ENCODE peak calls at places on chromosomes 5 and 9, in four cellular contexts. One of them, this sample, is unnamed.

GRCh38 chr9:33446507-33447403 is 638 bp downstream of the AQP3 start:
- DNase-seq in ovary: peak
- DNase-seq in neural progenitor cell: peak
- DNase-seq in heart right ventricle: peak
- DNase-seq in this sample: no peak

GRCh38 chr5:13553896-13554295 is 390.6 kb downstream of the DNAH5 start:
- DNase-seq in ovary: no peak
- DNase-seq in neural progenitor cell: peak
- DNase-seq in heart right ventricle: no peak
- DNase-seq in this sample: no peak

GRCh38 chr9:31210982-31211570 is 1173.4 kb upstream of the ACO1 start:
- DNase-seq in ovary: no peak
- DNase-seq in neural progenitor cell: peak
- DNase-seq in heart right ventricle: no peak
- DNase-seq in this sample: no peak

GRCh38 chr5:138466900-138467710 is 1.8 kb downstream of the EGR1 start:
- DNase-seq in ovary: peak
- DNase-seq in neural progenitor cell: no peak
- DNase-seq in heart right ventricle: no peak
- DNase-seq in this sample: peak

GRCh38 chr5:68287631-68287975 is 72.0 kb downstream of the PIK3R1 start:
- DNase-seq in ovary: no peak
- DNase-seq in neural progenitor cell: no peak
- DNase-seq in heart right ventricle: no peak
- DNase-seq in this sample: no peak

GRCh38 chr9:88501086-88501485 is 33.9 kb upstream of the NXNL2 start:
- DNase-seq in ovary: no peak
- DNase-seq in neural progenitor cell: no peak
- DNase-seq in heart right ventricle: no peak
- DNase-seq in this sample: peak

GRCh38 chr9:110220809-110221208 is 12.8 kb upstream of the C9orf152 start:
- DNase-seq in ovary: no peak
- DNase-seq in neural progenitor cell: no peak
- DNase-seq in heart right ventricle: no peak
- DNase-seq in this sample: no peak

GRCh38 chr5:54049963-54050362 is 260.4 kb downstream of the ARL15 start:
- DNase-seq in ovary: no peak
- DNase-seq in neural progenitor cell: no peak
- DNase-seq in heart right ventricle: no peak
- DNase-seq in this sample: no peak

GRCh38 chr5:133944263-133945230 is 23.9 kb downstream of the C5orf15 start:
- DNase-seq in ovary: no peak
- DNase-seq in neural progenitor cell: peak
- DNase-seq in heart right ventricle: peak
- DNase-seq in this sample: peak

GRCh38 chr5:109041319-109041718 is 293.6 kb downstream of the FER start:
- DNase-seq in ovary: no peak
- DNase-seq in neural progenitor cell: no peak
- DNase-seq in heart right ventricle: no peak
- DNase-seq in this sample: no peak

GRCh38 chr5:16417392-16418074 is 48.1 kb downstream of the ZNF622 start:
- DNase-seq in ovary: no peak
- DNase-seq in neural progenitor cell: no peak
- DNase-seq in heart right ventricle: no peak
- DNase-seq in this sample: no peak

GRCh38 chr9:119963258-119963797 is 594.1 kb upstream of the BRINP1 start:
- DNase-seq in ovary: no peak
- DNase-seq in neural progenitor cell: peak
- DNase-seq in heart right ventricle: no peak
- DNase-seq in this sample: no peak

GRCh38 chr9:23686257-23686656 is 139.8 kb downstream of the ELAVL2 start:
- DNase-seq in ovary: no peak
- DNase-seq in neural progenitor cell: no peak
- DNase-seq in heart right ventricle: no peak
- DNase-seq in this sample: no peak

GRCh38 chr9:121770415-121771273 is 119.2 kb downstream of the DAB2IP start:
- DNase-seq in ovary: peak
- DNase-seq in neural progenitor cell: no peak
- DNase-seq in heart right ventricle: no peak
- DNase-seq in this sample: no peak

GRCh38 chr9:109001275-109001676 is 12.0 kb downstream of the CTNNAL1 start:
- DNase-seq in ovary: no peak
- DNase-seq in neural progenitor cell: no peak
- DNase-seq in heart right ventricle: no peak
- DNase-seq in this sample: no peak

GRCh38 chr9:115335441-115335840 is 217.5 kb upstream of the TNC start:
- DNase-seq in ovary: no peak
- DNase-seq in neural progenitor cell: no peak
- DNase-seq in heart right ventricle: no peak
- DNase-seq in this sample: no peak

GRCh38 chr5:167284491-167284890 is 1007.0 kb upstream of the WWC1 start:
- DNase-seq in ovary: no peak
- DNase-seq in neural progenitor cell: no peak
- DNase-seq in heart right ventricle: no peak
- DNase-seq in this sample: peak

GRCh38 chr5:645421-645820 is 33.3 kb downstream of the CEP72 start:
- DNase-seq in ovary: peak
- DNase-seq in neural progenitor cell: no peak
- DNase-seq in heart right ventricle: no peak
- DNase-seq in this sample: no peak

GRCh38 chr5:36949593-36949992 is 73.0 kb downstream of the NIPBL start:
- DNase-seq in ovary: no peak
- DNase-seq in neural progenitor cell: no peak
- DNase-seq in heart right ventricle: no peak
- DNase-seq in this sample: no peak

GRCh38 chr9:122180633-122181032 is 20.9 kb downstream of the MORN5 start:
- DNase-seq in ovary: no peak
- DNase-seq in neural progenitor cell: no peak
- DNase-seq in heart right ventricle: no peak
- DNase-seq in this sample: peak

GRCh38 chr9:76086521-76086920 is 196.0 kb downstream of the PCSK5 start:
- DNase-seq in ovary: no peak
- DNase-seq in neural progenitor cell: no peak
- DNase-seq in heart right ventricle: no peak
- DNase-seq in this sample: no peak

GRCh38 chr9:21491742-21492141 is 9.6 kb upstream of the IFNE start:
- DNase-seq in ovary: no peak
- DNase-seq in neural progenitor cell: no peak
- DNase-seq in heart right ventricle: no peak
- DNase-seq in this sample: no peak

GRCh38 chr5:80934751-80935150 is 25.4 kb upstream of the RASGRF2 start:
- DNase-seq in ovary: no peak
- DNase-seq in neural progenitor cell: no peak
- DNase-seq in heart right ventricle: no peak
- DNase-seq in this sample: no peak

GRCh38 chr5:149728303-149728702 is 1.8 kb upstream of the PPARGC1B start:
- DNase-seq in ovary: no peak
- DNase-seq in neural progenitor cell: peak
- DNase-seq in heart right ventricle: no peak
- DNase-seq in this sample: no peak

GRCh38 chr9:95000821-95001220 is 274.3 kb downstream of the AOPEP start:
- DNase-seq in ovary: no peak
- DNase-seq in neural progenitor cell: no peak
- DNase-seq in heart right ventricle: no peak
- DNase-seq in this sample: no peak

GRCh38 chr9:87537625-87538024 is 40.0 kb downstream of the DAPK1 start:
- DNase-seq in ovary: no peak
- DNase-seq in neural progenitor cell: no peak
- DNase-seq in heart right ventricle: no peak
- DNase-seq in this sample: no peak

GRCh38 chr5:28216939-28217360 is 1178.6 kb upstream of the CDH9 start:
- DNase-seq in ovary: no peak
- DNase-seq in neural progenitor cell: no peak
- DNase-seq in heart right ventricle: no peak
- DNase-seq in this sample: no peak

GRCh38 chr5:65142007-65142406 is 339.7 kb downstream of the ADAMTS6 start:
- DNase-seq in ovary: no peak
- DNase-seq in neural progenitor cell: no peak
- DNase-seq in heart right ventricle: no peak
- DNase-seq in this sample: no peak
- H3K4me3 ChIP-seq in ovary: no peak
- H3K4me3 ChIP-seq in neural progenitor cell: no peak
- H3K4me3 ChIP-seq in heart right ventricle: no peak
- H3K4me3 ChIP-seq in this sample: no peak

GRCh38 chr5:11757661-11758060 is 146.6 kb downstream of the CTNND2 start:
- DNase-seq in ovary: no peak
- DNase-seq in neural progenitor cell: no peak
- DNase-seq in heart right ventricle: no peak
- DNase-seq in this sample: no peak

GRCh38 chr5:11758321-11758720 is 145.9 kb downstream of the CTNND2 start:
- DNase-seq in ovary: no peak
- DNase-seq in neural progenitor cell: no peak
- DNase-seq in heart right ventricle: no peak
- DNase-seq in this sample: no peak

DNA sequence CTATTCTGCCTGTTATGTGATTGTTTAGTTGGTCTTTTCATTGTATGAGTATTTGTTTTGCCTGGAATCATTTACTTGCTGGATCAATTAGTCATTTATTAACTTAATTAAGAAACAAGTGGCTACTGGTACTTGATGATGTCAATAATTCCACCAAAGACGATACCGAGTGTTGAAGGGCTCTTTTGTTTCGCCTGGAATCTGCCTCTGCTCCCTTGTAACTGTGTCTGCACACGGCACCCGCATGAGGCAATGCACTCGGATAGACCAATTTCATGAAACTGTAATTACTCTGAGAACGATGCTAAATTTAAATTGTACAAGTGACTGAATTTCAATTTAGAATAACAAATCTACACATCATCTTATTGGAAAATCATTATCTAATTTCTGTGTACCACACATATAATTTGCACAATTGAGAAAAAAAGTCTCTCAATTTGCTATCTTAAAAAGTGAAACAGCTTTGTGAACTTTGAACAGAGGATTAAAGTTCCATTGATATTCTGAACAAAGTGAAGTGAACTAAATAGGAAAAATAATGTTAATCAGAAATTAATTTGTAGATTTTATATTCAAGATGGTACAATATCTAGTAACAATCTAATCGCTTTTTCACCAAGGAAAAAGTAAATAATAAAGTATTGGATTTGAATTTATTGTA is 143.2 kb downstream of the CTNND2 start:
- DNase-seq in ovary: no peak
- DNase-seq in neural progenitor cell: no peak
- DNase-seq in heart right ventricle: no peak
- DNase-seq in this sample: no peak
- H3K4me3 ChIP-seq in ovary: no peak
- H3K4me3 ChIP-seq in neural progenitor cell: no peak
- H3K4me3 ChIP-seq in heart right ventricle: no peak
- H3K4me3 ChIP-seq in this sample: no peak

GRCh38 chr9:124216474-124217176 is 41.1 kb upstream of the NEK6 start:
- DNase-seq in ovary: no peak
- DNase-seq in neural progenitor cell: no peak
- DNase-seq in heart right ventricle: peak
- DNase-seq in this sample: no peak
- H3K4me3 ChIP-seq in ovary: no peak
- H3K4me3 ChIP-seq in neural progenitor cell: no peak
- H3K4me3 ChIP-seq in heart right ventricle: no peak
- H3K4me3 ChIP-seq in this sample: no peak

GRCh38 chr9:135087489-135087791 is at the start of gene OLFM1:
- DNase-seq in ovary: peak
- DNase-seq in neural progenitor cell: peak
- DNase-seq in heart right ventricle: peak
- DNase-seq in this sample: peak
- H3K4me3 ChIP-seq in ovary: peak
- H3K4me3 ChIP-seq in neural progenitor cell: peak
- H3K4me3 ChIP-seq in heart right ventricle: peak
- H3K4me3 ChIP-seq in this sample: no peak

GRCh38 chr5:135027699-135028615 is 6.1 kb downstream of the PITX1 start:
- DNase-seq in ovary: no peak
- DNase-seq in neural progenitor cell: peak
- DNase-seq in heart right ventricle: no peak
- DNase-seq in this sample: no peak
- H3K4me3 ChIP-seq in ovary: no peak
- H3K4me3 ChIP-seq in neural progenitor cell: no peak
- H3K4me3 ChIP-seq in heart right ventricle: no peak
- H3K4me3 ChIP-seq in this sample: no peak

GRCh38 chr9:98432960-98433359 is 177.5 kb upstream of the TBC1D2 start:
- DNase-seq in ovary: no peak
- DNase-seq in neural progenitor cell: no peak
- DNase-seq in heart right ventricle: no peak
- DNase-seq in this sample: no peak
- H3K4me3 ChIP-seq in ovary: no peak
- H3K4me3 ChIP-seq in neural progenitor cell: no peak
- H3K4me3 ChIP-seq in heart right ventricle: no peak
- H3K4me3 ChIP-seq in this sample: no peak

DNA sequence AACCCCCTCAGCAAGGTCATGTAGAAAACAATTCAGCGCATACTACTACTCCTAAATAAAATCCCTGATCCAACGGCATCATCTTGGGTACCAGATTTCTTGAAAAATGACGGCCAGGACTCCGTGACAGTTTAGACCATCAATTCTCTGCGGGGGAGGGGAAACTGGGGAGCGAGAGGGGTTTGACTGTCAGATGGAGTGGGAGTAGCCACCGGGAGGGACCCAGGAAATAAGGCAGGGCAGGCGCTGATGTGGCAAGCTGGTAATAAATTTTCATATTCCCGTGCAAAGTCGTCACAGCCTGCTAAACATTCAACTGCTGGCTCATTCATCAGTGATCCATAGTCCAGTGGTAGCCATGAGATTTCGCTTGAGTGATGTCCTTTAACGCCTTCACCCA is 447 bp upstream of the CDH18 start:
- DNase-seq in ovary: no peak
- DNase-seq in neural progenitor cell: no peak
- DNase-seq in heart right ventricle: no peak
- DNase-seq in this sample: no peak
- H3K4me3 ChIP-seq in ovary: no peak
- H3K4me3 ChIP-seq in neural progenitor cell: peak
- H3K4me3 ChIP-seq in heart right ventricle: no peak
- H3K4me3 ChIP-seq in this sample: no peak

GRCh38 chr5:158711927-158712529 is 387.7 kb downstream of the EBF1 start:
- DNase-seq in ovary: no peak
- DNase-seq in neural progenitor cell: no peak
- DNase-seq in heart right ventricle: no peak
- DNase-seq in this sample: no peak
- H3K4me3 ChIP-seq in ovary: no peak
- H3K4me3 ChIP-seq in neural progenitor cell: no peak
- H3K4me3 ChIP-seq in heart right ventricle: no peak
- H3K4me3 ChIP-seq in this sample: no peak